ENCODE peak calls at places on chromosomes 11 and 22, in four cellular contexts. B is adrenal gland, Z is uterus, A is body of pancreas. V is an unnamed sample.
A peak's percentile ranks its signal among the peaks of the same experiment; 100 is the strongest.

GRCh38 chr11:2518112-2518982 is 73.5 kb downstream of the KCNQ1 start:
- DNase-seq in B (peak; percentile 16), Z (peak; percentile 8), A (peak; percentile 4), V (no peak)

GRCh38 chr22:42910221-42910942 is 53.3 kb upstream of the ARFGAP3 start:
- DNase-seq in B (no peak), Z (no peak), A (no peak), V (no peak)

GRCh38 chr11:130693543-130693942 is 222.7 kb downstream of the SNX19 start:
- DNase-seq in B (no peak), Z (no peak), A (no peak), V (no peak)

GRCh38 chr11:6604081-6604626 is 580 bp downstream of the ILK start:
- DNase-seq in B (peak; percentile 64), Z (no peak), A (peak; percentile 64), V (peak; percentile 38)

GRCh38 chr11:70399681-70400112 is 1.4 kb downstream of the CTTN start:
- DNase-seq in B (peak; percentile 97), Z (peak; percentile 90), A (peak; percentile 85), V (peak; percentile 78)

GRCh38 chr11:3080104-3080503 is 22.9 kb upstream of the CARS1 start:
- DNase-seq in B (no peak), Z (no peak), A (no peak), V (no peak)

GRCh38 chr22:45441158-45441557 is 27.7 kb downstream of the RIBC2 start:
- DNase-seq in B (peak; percentile 63), Z (peak; percentile 73), A (peak; percentile 71), V (peak; percentile 66)

GRCh38 chr22:37525073-37525745 is 6.0 kb upstream of the CARD10 start:
- DNase-seq in B (peak; percentile 76), Z (no peak), A (no peak), V (no peak)

GRCh38 chr11:72817966-72818365 is 3.8 kb downstream of the ATG16L2 start:
- DNase-seq in B (no peak), Z (no peak), A (no peak), V (no peak)

GRCh38 chr22:45968751-45969413 is 8.1 kb downstream of the WNT7B start:
- DNase-seq in B (no peak), Z (no peak), A (no peak), V (no peak)

DNA sequence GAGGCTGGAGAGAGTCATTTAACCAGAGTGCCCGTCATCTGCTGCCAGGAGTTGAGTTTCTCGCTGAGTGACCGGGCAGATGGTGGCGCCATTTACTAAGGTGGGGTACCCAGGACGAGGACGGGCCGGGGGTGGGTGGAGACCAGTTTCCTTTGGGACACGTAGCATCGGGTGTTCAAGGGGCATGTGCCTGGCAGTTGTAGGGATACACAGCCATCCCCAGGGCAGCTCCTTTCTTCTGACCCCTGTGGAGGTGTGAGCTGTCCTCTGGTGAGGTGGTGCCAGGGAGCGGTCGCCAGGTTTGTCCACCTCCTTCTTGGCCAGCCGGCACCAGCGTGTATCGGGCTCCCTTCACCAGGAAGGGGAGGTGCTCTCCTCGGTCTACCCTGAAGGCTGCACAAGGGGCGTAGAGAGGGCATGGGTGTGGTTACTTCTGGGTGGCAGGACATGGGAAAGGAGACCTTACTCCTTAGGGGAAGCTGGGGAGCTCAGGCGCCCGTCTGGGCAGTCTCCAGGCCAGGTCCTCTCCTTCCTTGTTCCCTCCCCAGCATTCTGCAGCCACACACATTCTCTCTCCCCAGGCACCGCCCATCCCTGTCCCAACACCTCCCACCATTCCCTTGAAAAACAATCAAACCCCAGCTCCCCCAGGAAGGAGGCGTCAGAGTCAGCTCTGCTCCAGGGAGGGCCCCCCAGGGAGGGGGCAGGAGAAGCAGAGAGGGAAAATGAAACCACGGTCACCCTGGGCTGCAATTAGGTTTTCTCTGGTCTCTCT is 10.3 kb upstream of the MB start:
- DNase-seq in B (peak; percentile 90), Z (peak; percentile 82), A (peak; percentile 91), V (peak; percentile 84)
- TF ChIP-seq POLR2A in B (no peak), Z (peak; percentile 58), A (peak; percentile 71), V (no peak)

DNA sequence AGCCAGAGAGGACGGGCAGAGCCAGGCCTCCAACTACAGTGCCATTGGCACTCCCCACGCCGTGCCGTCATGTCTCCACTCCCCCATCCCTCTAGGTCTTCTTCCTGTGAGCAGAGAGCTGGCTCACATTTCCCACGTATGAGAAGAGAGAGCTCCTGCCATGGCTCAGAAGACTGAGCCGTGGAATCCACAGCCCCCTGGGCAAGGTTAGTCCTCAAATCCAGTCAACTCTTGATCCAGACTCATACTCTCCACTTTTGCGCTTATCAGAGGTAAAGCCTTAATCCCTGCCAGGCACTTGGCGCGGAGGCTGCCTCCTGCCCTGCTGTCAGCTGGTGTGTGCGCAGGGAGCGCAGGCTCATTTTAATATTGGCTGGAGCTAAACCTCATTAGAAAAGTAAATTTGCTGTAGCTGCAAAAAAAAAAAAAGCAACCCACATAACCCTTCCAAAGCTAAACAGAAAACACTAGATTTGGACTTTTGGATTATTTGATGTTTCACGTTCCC is 4.7 kb downstream of the B3GAT1 start:
- DNase-seq in B (no peak), Z (no peak), A (no peak), V (no peak)
- H3K27ac ChIP-seq in B (no peak overlapping the region), Z (no peak overlapping the region), A (no peak overlapping the region), V (no peak overlapping the region)

GRCh38 chr11:47185305-47186075 is 744 bp downstream of the PACSIN3 start:
- DNase-seq in B (peak; percentile 86), Z (peak; percentile 67), A (peak; percentile 76), V (no peak)

GRCh38 chr11:47187723-47188122 is 1.5 kb upstream of the PACSIN3 start:
- DNase-seq in B (no peak), Z (no peak), A (peak; percentile 23), V (no peak)

GRCh38 chr11:47186937-47187681 is 875 bp upstream of the PACSIN3 start:
- DNase-seq in B (peak; percentile 80), Z (peak; percentile 72), A (peak; percentile 81), V (peak; percentile 54)

GRCh38 chr11:47184711-47185304 is 1.4 kb downstream of the PACSIN3 start:
- DNase-seq in B (peak; percentile 57), Z (no peak), A (peak; percentile 80), V (no peak)

DNA sequence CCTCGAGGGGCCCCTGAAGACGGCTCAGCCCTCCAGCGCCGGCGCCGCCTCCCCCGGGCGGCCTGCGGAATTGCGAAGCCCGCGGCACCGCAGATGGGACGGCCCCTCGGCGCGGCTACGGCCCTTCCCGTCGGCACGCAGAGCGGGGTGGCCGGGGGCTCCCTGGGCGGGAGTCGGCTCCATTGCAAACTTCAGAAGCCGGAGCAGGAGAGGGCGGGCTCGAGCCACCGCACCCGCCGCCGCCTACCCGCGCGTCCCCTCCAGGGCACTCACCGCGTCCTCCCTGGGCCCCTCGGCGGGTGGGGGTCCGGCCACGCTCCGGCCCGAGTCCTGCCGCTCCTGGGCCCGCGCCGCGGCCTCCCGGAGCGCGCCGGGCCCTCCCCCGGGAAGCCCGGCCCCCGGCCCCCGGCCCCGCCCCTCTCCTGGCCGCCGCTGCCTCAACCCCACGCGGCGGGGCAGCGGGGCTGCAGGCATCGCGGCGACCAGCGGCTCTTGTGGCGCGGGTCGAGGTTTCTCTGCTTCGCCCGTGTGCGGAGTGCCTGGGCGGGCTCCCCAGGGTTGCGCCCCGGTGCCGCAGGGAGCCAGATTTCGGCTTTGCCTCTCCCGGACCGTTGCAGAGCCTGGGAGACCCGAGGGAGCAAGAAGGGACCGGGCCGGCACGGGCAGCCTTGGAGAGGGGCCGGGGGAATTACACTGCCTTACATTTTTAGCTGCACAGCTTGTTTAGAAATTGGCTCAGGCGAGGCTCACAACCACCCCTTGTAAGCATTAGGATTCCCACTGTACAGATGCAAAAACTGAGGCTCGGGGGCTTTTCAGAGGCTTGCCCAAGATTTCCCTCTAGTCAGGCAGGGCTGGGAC is at the start of gene PACSIN3:
- DNase-seq in B (peak; percentile 58), Z (peak; percentile 66), A (peak; percentile 75), V (no peak)
- TF ChIP-seq POLR2A in B (no peak), Z (peak; percentile 65), A (peak; percentile 58), V (peak; percentile 49)

DNA sequence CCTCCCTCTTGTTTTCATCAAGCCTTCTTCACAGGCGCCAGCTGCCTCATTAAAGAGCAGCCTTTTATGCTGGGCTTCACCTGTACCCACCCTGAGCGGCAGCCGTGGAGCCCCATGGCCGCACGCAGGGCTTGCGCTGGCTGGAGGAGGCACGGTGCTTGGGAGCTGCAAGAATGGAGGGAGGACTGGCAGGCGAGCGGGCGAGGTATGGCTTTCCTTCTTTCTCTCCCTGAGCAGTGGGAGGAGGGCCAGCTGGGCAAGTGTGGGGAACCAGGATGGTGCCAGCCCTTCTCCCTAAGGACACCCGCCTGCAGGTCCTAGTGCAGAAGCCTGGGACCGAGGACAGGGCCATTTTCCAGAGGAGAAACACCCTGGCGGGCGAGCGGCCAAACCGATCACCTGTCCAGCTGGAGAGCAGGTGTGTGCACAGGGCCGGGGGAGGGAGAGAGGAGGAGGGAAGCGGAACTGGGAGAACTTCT is 70.8 kb downstream of the FLI1 start:
- DNase-seq in B (no peak), Z (no peak), A (peak; percentile 93), V (no peak)
- H3K27ac ChIP-seq in B (no peak overlapping the region), Z (no peak overlapping the region), A (peak overlapping the region; percentile 28), V (no peak overlapping the region)

GRCh38 chr11:117997436-117998200 is 11.4 kb downstream of the IL10RA start:
- DNase-seq in B (no peak), Z (no peak), A (no peak), V (no peak)
- TF ChIP-seq POLR2A in B (no peak), Z (no peak), A (no peak), V (no peak)

V was measured in tibial nerve.